ENCODE peak calls at places on chromosomes 3 and 15, in seven cellular contexts. C is amniotic stem cell, N is suprapubic skin, R is HCT116, I is left ventricle myocardium inferior, Z is cortex of kidney, B is left cardiac atrium. J is an unnamed sample.
A peak's percentile ranks its signal among the peaks of the same experiment; 100 is the strongest.

GRCh38 chr3:86087160-86087871 is 903.6 kb downstream of the VGLL3 start:
- DNase-seq in C (no peak), N (no peak), R (no peak), I (no peak), Z (no peak), B (no peak), J (no peak)

GRCh38 chr3:73029321-73029796 is 32.1 kb upstream of the EBLN2 start:
- DNase-seq in C (no peak), N (no peak), R (no peak), I (no peak), Z (no peak), B (no peak), J (peak; percentile 83)

GRCh38 chr15:64749999-64750657 is 25.3 kb downstream of the RBPMS2 start:
- DNase-seq in C (no peak), N (no peak), R (no peak), I (peak; percentile 54), Z (no peak), B (peak; percentile 71), J (no peak)

GRCh38 chr3:75781079-75781745 is 4.1 kb downstream of the ZNF717 start:
- DNase-seq in C (no peak), N (no peak), R (no peak), I (no peak), Z (no peak), B (no peak), J (no peak)

GRCh38 chr3:186971578-186971977 is 41.3 kb downstream of the ST6GAL1 start:
- DNase-seq in C (no peak), N (no peak), R (no peak), I (no peak), Z (no peak), B (peak; percentile 70), J (no peak)

GRCh38 chr15:48190932-48191573 is 412 bp upstream of the CTXN2 start:
- DNase-seq in C (peak; percentile 48), N (no peak), R (no peak), I (peak; percentile 48), Z (no peak), B (peak; percentile 77), J (no peak)

GRCh38 chr15:77659350-77660321 is 26.9 kb upstream of the LINGO1 start:
- DNase-seq in C (no peak), N (no peak), R (peak; percentile 34), I (peak; percentile 34), Z (no peak), B (peak; percentile 65), J (peak; percentile 26)

GRCh38 chr15:44798815-44799214 is 62.5 kb downstream of the TRIM69 start:
- DNase-seq in C (no peak), N (no peak), R (peak; percentile 7), I (no peak), Z (no peak), B (no peak), J (no peak)

GRCh38 chr3:127288343-127288742 is 497 bp upstream of the PRR20G start:
- DNase-seq in C (no peak), N (no peak), R (no peak), I (no peak), Z (no peak), B (no peak), J (no peak)

GRCh38 chr3:87311309-87311708 is 34.9 kb upstream of the POU1F1 start:
- DNase-seq in C (no peak), N (no peak), R (no peak), I (no peak), Z (no peak), B (no peak), J (no peak)

GRCh38 chr15:83100072-83100646 is 7.3 kb upstream of the TM6SF1 start:
- DNase-seq in C (no peak), N (no peak), R (no peak), I (no peak), Z (no peak), B (no peak), J (no peak)